ENCODE peak calls at places on chromosome 21, in six cellular contexts. I is GM13977; K is C1 segment of cervical spinal cord; S is activated CD4-positive, CD25-positive, alpha-beta regulatory T cell; H is NCI-H510A; L is EL. U is an unnamed sample.

GRCh38 chr21:33241846-33242245 is 12.1 kb downstream of the IFNAR2 start:
- DNase-seq in S (no peak), L (no peak), I (no peak), K (no peak), H (peak; percentile 8), U (no peak)

GRCh38 chr21:42336065-42336464 is 14.7 kb downstream of the TFF2 start:
- DNase-seq in K (no peak), S (no peak), H (no peak), I (no peak), L (no peak), U (no peak)

GRCh38 chr21:42301371-42302291 is 13.6 kb downstream of the TFF3 start:
- DNase-seq in S (no peak), H (no peak), I (no peak), L (no peak), K (no peak), U (no peak)

GRCh38 chr21:25171438-25171837 is 435.8 kb downstream of the MRPL39 start:
- DNase-seq in S (no peak), L (peak; percentile 21), I (no peak), K (no peak), H (no peak), U (no peak)

GRCh38 chr21:45932922-45933502 is 48.6 kb upstream of the COL6A1 start:
- DNase-seq in L (no peak), I (no peak), H (no peak), K (no peak), S (no peak), U (no peak)

GRCh38 chr21:42424848-42425602 is 21.3 kb downstream of the UBASH3A start:
- DNase-seq in L (no peak), S (peak; percentile 60), I (no peak), H (no peak), K (no peak), U (no peak)

GRCh38 chr21:26007911-26008579 is 162.5 kb downstream of the APP start:
- DNase-seq in K (no peak), H (peak; percentile 59), S (no peak), I (no peak), L (no peak), U (no peak)

GRCh38 chr21:33286076-33286475 is 19.9 kb downstream of the IL10RB start:
- DNase-seq in L (no peak), S (no peak), H (no peak), K (no peak), I (no peak), U (no peak)

GRCh38 chr21:27423073-27423472 is 456.2 kb upstream of the ADAMTS5 start:
- DNase-seq in H (no peak), S (no peak), L (peak; percentile 98), I (no peak), K (no peak), U (no peak)

GRCh38 chr21:37877171-37877570 is 39.1 kb downstream of the KCNJ6 start:
- DNase-seq in S (no peak), K (no peak), I (no peak), H (no peak), L (peak; percentile 50), U (no peak)

GRCh38 chr21:36487641-36488307 is 7.9 kb upstream of the CLDN14 start:
- DNase-seq in K (no peak), H (no peak), I (no peak), L (no peak), S (no peak), U (no peak)

GRCh38 chr21:44490816-44491215 is 35.5 kb downstream of the LRRC3 start:
- DNase-seq in K (no peak), H (no peak), S (no peak), I (no peak), L (no peak), U (no peak)

GRCh38 chr21:32886339-32886738 is 114.8 kb upstream of the PAXBP1 start:
- DNase-seq in H (no peak), S (no peak), K (no peak), L (peak; percentile 3), I (no peak), U (peak; percentile 19)

GRCh38 chr21:42514883-42515228 is 1.2 kb downstream of the SLC37A1 start:
- DNase-seq in H (no peak), L (no peak), K (no peak), I (no peak), S (no peak), U (no peak)

GRCh38 chr21:33075596-33076195 is 5.8 kb downstream of the OLIG1 start:
- DNase-seq in I (no peak), H (no peak), L (no peak), K (no peak), S (no peak), U (no peak)

U was measured in COLO829.